ENCODE peak calls at places on chromosome 12, in five cellular contexts. S, Q, V, L and N are unnamed samples.

GRCh38 chr12:96466939-96467751 is 22.2 kb upstream of the CFAP54 start:
- DNase-seq in S (no peak), Q (no peak), V (no peak), L (no peak), N (no peak)

GRCh38 chr12:124411291-124411878 is 116.5 kb downstream of the RFLNA start:
- DNase-seq in S (peak; percentile 92), Q (peak; percentile 52), V (peak; percentile 97), L (no peak), N (no peak)

GRCh38 chr12:1380171-1380974 is 214.0 kb downstream of the FBXL14 start:
- DNase-seq in S (no peak), Q (no peak), V (no peak), L (no peak), N (no peak)

GRCh38 chr12:1162083-1162760 is 171.2 kb downstream of the ERC1 start:
- DNase-seq in S (no peak), Q (no peak), V (no peak), L (no peak), N (no peak)

GRCh38 chr12:4036872-4037271 is 163.7 kb upstream of the PARP11 start:
- DNase-seq in S (no peak), Q (no peak), V (no peak), L (no peak), N (no peak)

GRCh38 chr12:52580496-52580895 is 6.9 kb upstream of the KRT74 start:
- DNase-seq in S (no peak), Q (no peak), V (no peak), L (no peak), N (no peak)

GRCh38 chr12:105289114-105289904 is 41.2 kb upstream of the C12orf75 start:
- DNase-seq in S (no peak), Q (no peak), V (peak; percentile 16), L (no peak), N (no peak)

GRCh38 chr12:16586350-16587109 is 19.4 kb downstream of the LMO3 start:
- DNase-seq in S (no peak), Q (no peak), V (no peak), L (no peak), N (no peak)

GRCh38 chr12:66044731-66045130 is 85.8 kb downstream of the LLPH start:
- DNase-seq in S (peak; percentile 54), Q (no peak), V (peak; percentile 23), L (no peak), N (no peak)

GRCh38 chr12:51531284-51531981 is 59.6 kb upstream of the SCN8A start:
- DNase-seq in S (no peak), Q (no peak), V (no peak), L (no peak), N (no peak)